ENCODE peak calls at places on chromosomes 2 and 18, in ten cellular contexts. J, P, D, N, S, K, Z, E, M and Q are unnamed samples.

GRCh38 chr2:151021747-151022450 is 239.8 kb downstream of the RBM43 start:
- DNase-seq in N (no peak), E (peak), M (no peak), S (no peak), Z (no peak), P (no peak), K (no peak), J (no peak), D (no peak), Q (no peak)

GRCh38 chr2:43269706-43270105 is 43.3 kb upstream of the ZFP36L2 start:
- DNase-seq in N (peak), Z (no peak), P (no peak), J (peak), E (peak), K (no peak), D (peak), M (peak), S (no peak), Q (peak)

GRCh38 chr18:11259421-11259820 is 110.1 kb upstream of the PIEZO2 start:
- DNase-seq in N (no peak), D (no peak), P (no peak), M (peak), J (no peak), K (no peak), E (no peak), Z (no peak), S (peak), Q (no peak)

GRCh38 chr2:238286987-238287386 is 1.4 kb downstream of the PER2 start:
- DNase-seq in K (no peak), J (peak), N (no peak), M (no peak), P (no peak), E (no peak), S (no peak), Z (no peak), D (no peak), Q (no peak)

GRCh38 chr2:46657042-46657504 is 177.7 kb downstream of the TMEM247 start:
- DNase-seq in N (peak), M (no peak), D (peak), Z (peak), K (peak), E (peak), P (no peak), J (peak), S (no peak), Q (no peak)

GRCh38 chr2:189657867-189658266 is 3.4 kb upstream of the ASNSD1 start:
- DNase-seq in P (no peak), M (peak), K (peak), Z (peak), N (peak), S (no peak), E (peak), D (no peak), J (no peak), Q (no peak)

GRCh38 chr2:237424544-237424943 is 10.6 kb upstream of the COL6A3 start:
- DNase-seq in N (no peak), D (no peak), M (no peak), S (no peak), E (no peak), J (no peak), Z (no peak), P (no peak), K (no peak), Q (no peak)

GRCh38 chr2:8548871-8549221 is 133.0 kb upstream of the ID2 start:
- DNase-seq in J (no peak), Z (no peak), S (no peak), E (no peak), K (no peak), N (no peak), P (no peak), D (no peak), M (no peak), Q (no peak)

GRCh38 chr2:232367591-232368233 is 10.8 kb upstream of the ALPP start:
- DNase-seq in S (peak), D (no peak), M (no peak), Z (no peak), J (no peak), P (no peak), K (peak), N (no peak), E (no peak), Q (no peak)

GRCh38 chr2:86069091-86069685 is 36.5 kb downstream of the POLR1A start:
- DNase-seq in S (no peak), K (no peak), M (no peak), Z (no peak), D (peak), E (no peak), J (no peak), P (no peak), N (peak), Q (no peak)

GRCh38 chr18:62982600-62983251 is 267.4 kb downstream of the PHLPP1 start:
- DNase-seq in K (peak), S (peak), Z (peak), D (peak), N (peak), E (peak), J (peak), M (no peak), P (peak), Q (no peak)

GRCh38 chr2:128832946-128833560 is 514.4 kb upstream of the HS6ST1 start:
- DNase-seq in J (no peak), K (no peak), S (no peak), E (no peak), Z (no peak), N (no peak), M (no peak), D (no peak), P (no peak), Q (no peak)

GRCh38 chr2:46257476-46257875 is 39.7 kb upstream of the EPAS1 start:
- DNase-seq in D (peak), K (no peak), S (no peak), P (peak), J (peak), E (peak), Z (no peak), M (no peak), N (no peak), Q (no peak)

GRCh38 chr18:12880532-12880892 is 3.5 kb downstream of the PTPN2 start:
- DNase-seq in N (peak), S (no peak), J (no peak), E (no peak), M (no peak), K (no peak), Z (peak), D (no peak), P (no peak), Q (no peak)

GRCh38 chr18:8609711-8610441 is 639 bp downstream of the RAB12 start:
- DNase-seq in M (peak), N (no peak), K (peak), D (no peak), J (no peak), S (peak), P (no peak), Z (peak), E (no peak), Q (no peak)

GRCh38 chr18:54100920-54101319 is 123.5 kb downstream of the MBD2 start:
- DNase-seq in S (no peak), J (peak), D (no peak), K (no peak), Z (no peak), M (no peak), P (no peak), E (no peak), N (no peak), Q (no peak)

GRCh38 chr18:56196495-56197225 is 441.7 kb downstream of the TXNL1 start:
- DNase-seq in J (no peak), K (no peak), P (no peak), E (peak), Z (no peak), S (no peak), N (no peak), M (no peak), D (no peak), Q (no peak)

GRCh38 chr2:108616731-108617161 is 82.5 kb downstream of the LIMS1 start:
- DNase-seq in D (peak), M (no peak), K (no peak), S (no peak), N (no peak), J (peak), Z (no peak), P (no peak), E (no peak), Q (no peak)

GRCh38 chr2:149100739-149101699 is 62.5 kb downstream of the LYPD6B start:
- DNase-seq in K (no peak), Z (no peak), D (no peak), E (no peak), M (no peak), S (no peak), P (no peak), N (no peak), J (no peak), Q (no peak)

GRCh38 chr2:30631051-30631671 is 176.1 kb downstream of the CAPN13 start:
- DNase-seq in K (no peak), J (no peak), P (no peak), E (peak), Z (peak), M (no peak), N (no peak), S (no peak), D (no peak), Q (no peak)

DNA sequence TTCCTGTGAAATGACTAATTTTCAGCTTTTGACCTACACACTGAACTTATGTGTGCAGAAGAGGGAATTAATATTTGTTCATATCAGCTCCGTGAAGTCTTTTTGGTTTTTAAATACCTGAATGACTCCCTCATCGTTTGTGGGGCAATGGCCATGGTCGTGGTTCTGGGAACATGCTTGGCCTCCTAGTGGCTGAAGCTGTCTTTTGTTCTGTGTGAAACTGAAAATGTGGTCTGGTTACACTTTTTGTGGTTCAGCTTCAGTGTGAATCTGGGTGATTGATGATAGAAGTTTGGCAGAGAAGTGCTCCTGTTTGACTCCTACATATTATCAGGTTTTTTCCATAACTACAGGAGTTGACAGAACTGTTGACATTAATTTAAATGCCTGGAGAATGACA is 408.2 kb downstream of the THSD7B start:
- DNase-seq in E (peak), M (no peak), D (peak), J (peak), P (no peak), S (no peak), Z (peak), N (no peak), K (peak), Q (no peak)
- TF ChIP-seq CTCF in E (peak), M (no peak), D (no peak), J (peak), P (peak), S (peak), Z (peak), N (no peak), K (peak), Q (peak)

DNA sequence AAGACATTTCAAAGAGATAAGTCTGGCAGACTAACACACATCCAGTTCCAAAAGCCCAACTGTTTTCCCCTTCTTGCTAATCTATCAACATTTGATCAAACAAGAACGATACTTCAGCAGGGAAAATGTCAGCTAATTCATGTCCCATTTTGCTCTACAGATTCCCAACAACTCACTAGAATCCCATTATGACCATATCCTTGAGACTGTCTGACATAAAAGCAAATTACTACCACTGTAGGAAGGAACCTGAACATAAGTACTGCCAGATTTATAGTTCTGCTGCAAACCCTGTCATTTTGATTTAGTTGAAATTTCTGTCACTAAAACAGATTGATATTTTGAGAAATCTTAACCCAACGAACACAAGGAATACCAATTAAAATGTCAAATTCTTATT is 193.0 kb upstream of the REG3G start:
- DNase-seq in E (no peak), M (no peak), P (no peak), K (no peak), S (no peak), J (no peak), D (no peak), N (no peak), Z (no peak), Q (no peak)
- TF ChIP-seq CTCF in E (no peak), M (no peak), P (no peak), K (no peak), S (no peak), J (no peak), D (no peak), N (no peak), Z (no peak), Q (no peak)

DNA sequence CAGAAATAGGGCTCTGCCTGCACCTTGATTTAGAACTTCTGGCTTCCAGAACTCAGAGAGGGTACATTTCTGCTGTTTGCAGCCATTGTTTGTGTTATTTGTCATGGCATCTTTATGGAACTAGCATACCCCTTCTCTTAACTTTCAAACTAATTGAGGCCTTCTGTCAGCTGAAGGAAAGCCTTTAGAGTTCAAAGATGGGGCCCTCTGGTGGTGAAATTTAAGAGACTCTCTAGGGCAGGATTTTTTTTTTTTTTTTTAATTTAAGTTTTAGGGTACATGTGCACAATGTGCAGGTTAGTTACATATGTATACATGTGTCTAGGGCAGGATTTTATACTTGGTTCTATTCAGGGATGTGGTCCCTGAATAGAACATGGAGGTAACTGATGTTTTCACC is 260.6 kb upstream of the LINC00305 start:
- DNase-seq in P (no peak), M (no peak), S (peak), N (no peak), E (peak), J (peak), D (peak), K (no peak), Z (peak), Q (no peak)
- TF ChIP-seq CTCF in P (no peak), M (peak), S (peak), N (no peak), E (no peak), J (peak), D (no peak), K (peak), Z (peak), Q (no peak)

DNA sequence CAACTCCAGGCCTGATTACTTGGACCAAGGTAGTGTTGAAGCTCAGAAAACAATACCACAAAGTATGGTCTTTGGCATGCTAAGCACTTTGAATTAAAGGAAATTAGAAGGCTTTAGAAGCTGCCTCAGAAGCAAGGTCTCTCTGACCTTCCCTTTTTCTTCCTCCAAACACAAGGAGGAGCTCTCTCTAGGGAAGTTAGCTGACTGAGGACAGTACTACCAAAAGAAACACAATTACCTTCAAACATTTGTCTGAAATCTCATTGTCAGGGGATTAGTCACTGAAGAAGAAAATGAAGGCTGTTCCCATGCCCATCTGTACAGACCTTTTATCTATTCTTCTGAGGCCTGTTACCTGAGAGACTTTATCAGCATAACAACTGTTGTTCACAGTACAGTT is 279.3 kb downstream of the CDH20 start:
- DNase-seq in D (no peak), P (no peak), J (no peak), S (no peak), N (no peak), E (no peak), Z (no peak), K (no peak), M (no peak), Q (no peak)
- TF ChIP-seq CTCF in D (peak), P (peak), J (peak), S (no peak), N (no peak), E (peak), Z (no peak), K (peak), M (no peak), Q (peak)

GRCh38 chr2:26316041-26316440 is 29.9 kb upstream of the SELENOI start:
- DNase-seq in Z (peak), S (no peak), D (no peak), P (no peak), M (no peak), N (no peak), K (peak), E (no peak), J (no peak), Q (no peak)
- TF ChIP-seq CTCF in Z (no peak), S (no peak), D (no peak), P (peak), M (no peak), N (no peak), K (peak), E (peak), J (peak), Q (peak)